ENCODE peak calls at places on chromosomes 3 and 15, in ten cellular contexts. One of them, this sample, is unnamed.

GRCh38 chr15:48001393-48002059 is 119.3 kb upstream of the SLC24A5 start:
- DNase-seq in GM23338: no peak
- DNase-seq in Panc1: no peak
- DNase-seq in endothelial cell of umbilical vein: no peak
- DNase-seq in sigmoid colon: no peak
- DNase-seq in prostate gland: no peak
- DNase-seq in transverse colon: no peak
- DNase-seq in stomach: no peak
- DNase-seq in GM12878: peak
- DNase-seq in spleen: no peak
- DNase-seq in this sample: no peak

GRCh38 chr3:143240921-143241320 is 121.3 kb downstream of the CHST2 start:
- DNase-seq in sigmoid colon: no peak
- DNase-seq in spleen: no peak
- DNase-seq in endothelial cell of umbilical vein: no peak
- DNase-seq in transverse colon: no peak
- DNase-seq in Panc1: no peak
- DNase-seq in stomach: no peak
- DNase-seq in GM23338: no peak
- DNase-seq in GM12878: no peak
- DNase-seq in prostate gland: no peak
- DNase-seq in this sample: no peak

GRCh38 chr3:30464381-30464780 is 142.0 kb upstream of the TGFBR2 start:
- DNase-seq in Panc1: no peak
- DNase-seq in prostate gland: no peak
- DNase-seq in stomach: no peak
- DNase-seq in GM12878: no peak
- DNase-seq in GM23338: no peak
- DNase-seq in spleen: no peak
- DNase-seq in endothelial cell of umbilical vein: no peak
- DNase-seq in transverse colon: no peak
- DNase-seq in sigmoid colon: no peak
- DNase-seq in this sample: no peak

GRCh38 chr3:147420361-147421183 is 11.4 kb downstream of the ZIC1 start:
- DNase-seq in GM12878: no peak
- DNase-seq in endothelial cell of umbilical vein: no peak
- DNase-seq in sigmoid colon: no peak
- DNase-seq in transverse colon: no peak
- DNase-seq in prostate gland: no peak
- DNase-seq in Panc1: no peak
- DNase-seq in GM23338: no peak
- DNase-seq in spleen: no peak
- DNase-seq in stomach: no peak
- DNase-seq in this sample: no peak

GRCh38 chr3:48433472-48434118 is 3.7 kb upstream of the PLXNB1 start:
- DNase-seq in GM12878: no peak
- DNase-seq in GM23338: no peak
- DNase-seq in sigmoid colon: peak
- DNase-seq in Panc1: no peak
- DNase-seq in endothelial cell of umbilical vein: peak
- DNase-seq in spleen: peak
- DNase-seq in transverse colon: peak
- DNase-seq in stomach: peak
- DNase-seq in prostate gland: no peak
- DNase-seq in this sample: no peak

GRCh38 chr15:100141304-100142080 is 200.3 kb downstream of the ADAMTS17 start:
- DNase-seq in GM12878: no peak
- DNase-seq in endothelial cell of umbilical vein: no peak
- DNase-seq in sigmoid colon: no peak
- DNase-seq in prostate gland: no peak
- DNase-seq in stomach: no peak
- DNase-seq in GM23338: no peak
- DNase-seq in Panc1: no peak
- DNase-seq in transverse colon: no peak
- DNase-seq in spleen: no peak
- DNase-seq in this sample: no peak

GRCh38 chr3:113626513-113627371 is 69.7 kb downstream of the USF3 start:
- DNase-seq in GM23338: peak
- DNase-seq in Panc1: peak
- DNase-seq in GM12878: no peak
- DNase-seq in sigmoid colon: peak
- DNase-seq in prostate gland: peak
- DNase-seq in transverse colon: peak
- DNase-seq in stomach: peak
- DNase-seq in endothelial cell of umbilical vein: peak
- DNase-seq in spleen: peak
- DNase-seq in this sample: no peak

GRCh38 chr3:168925568-168925967 is 737.9 kb downstream of the MECOM start:
- DNase-seq in stomach: no peak
- DNase-seq in transverse colon: no peak
- DNase-seq in spleen: no peak
- DNase-seq in sigmoid colon: no peak
- DNase-seq in GM23338: no peak
- DNase-seq in endothelial cell of umbilical vein: no peak
- DNase-seq in prostate gland: no peak
- DNase-seq in GM12878: no peak
- DNase-seq in Panc1: no peak
- DNase-seq in this sample: no peak

GRCh38 chr15:94125698-94126097 is 105.7 kb upstream of the MCTP2 start:
- DNase-seq in GM23338: no peak
- DNase-seq in stomach: no peak
- DNase-seq in endothelial cell of umbilical vein: no peak
- DNase-seq in GM12878: no peak
- DNase-seq in transverse colon: no peak
- DNase-seq in Panc1: no peak
- DNase-seq in prostate gland: no peak
- DNase-seq in sigmoid colon: no peak
- DNase-seq in spleen: no peak
- DNase-seq in this sample: no peak

GRCh38 chr3:4977001-4977888 is 2.0 kb upstream of the BHLHE40 start:
- DNase-seq in stomach: peak
- DNase-seq in transverse colon: peak
- DNase-seq in sigmoid colon: peak
- DNase-seq in GM23338: peak
- DNase-seq in GM12878: peak
- DNase-seq in prostate gland: peak
- DNase-seq in endothelial cell of umbilical vein: peak
- DNase-seq in Panc1: no peak
- DNase-seq in spleen: peak
- DNase-seq in this sample: peak

GRCh38 chr3:99172736-99173657 is 271.5 kb upstream of the DCBLD2 start:
- DNase-seq in Panc1: peak
- DNase-seq in spleen: no peak
- DNase-seq in sigmoid colon: no peak
- DNase-seq in GM12878: peak
- DNase-seq in stomach: peak
- DNase-seq in transverse colon: peak
- DNase-seq in prostate gland: peak
- DNase-seq in endothelial cell of umbilical vein: peak
- DNase-seq in GM23338: peak
- DNase-seq in this sample: no peak

GRCh38 chr15:74387141-74387541 is 19.7 kb upstream of the CYP11A1 start:
- DNase-seq in GM23338: no peak
- DNase-seq in Panc1: no peak
- DNase-seq in transverse colon: no peak
- DNase-seq in endothelial cell of umbilical vein: no peak
- DNase-seq in spleen: peak
- DNase-seq in prostate gland: no peak
- DNase-seq in sigmoid colon: no peak
- DNase-seq in GM12878: no peak
- DNase-seq in stomach: no peak
- DNase-seq in this sample: no peak

GRCh38 chr15:48330045-48330840 is 986 bp upstream of the DUT start:
- DNase-seq in sigmoid colon: no peak
- DNase-seq in Panc1: no peak
- DNase-seq in stomach: no peak
- DNase-seq in prostate gland: no peak
- DNase-seq in GM12878: no peak
- DNase-seq in endothelial cell of umbilical vein: peak
- DNase-seq in spleen: no peak
- DNase-seq in transverse colon: no peak
- DNase-seq in GM23338: peak
- DNase-seq in this sample: no peak

GRCh38 chr15:90845201-90845949 is 23.0 kb upstream of the FURIN start:
- DNase-seq in Panc1: peak
- DNase-seq in spleen: peak
- DNase-seq in GM12878: peak
- DNase-seq in transverse colon: peak
- DNase-seq in GM23338: no peak
- DNase-seq in endothelial cell of umbilical vein: no peak
- DNase-seq in stomach: no peak
- DNase-seq in prostate gland: no peak
- DNase-seq in sigmoid colon: no peak
- DNase-seq in this sample: no peak

GRCh38 chr3:102178817-102179216 is 256.0 kb upstream of the ZPLD1 start:
- DNase-seq in GM12878: no peak
- DNase-seq in stomach: no peak
- DNase-seq in Panc1: no peak
- DNase-seq in prostate gland: no peak
- DNase-seq in spleen: no peak
- DNase-seq in endothelial cell of umbilical vein: peak
- DNase-seq in transverse colon: no peak
- DNase-seq in sigmoid colon: no peak
- DNase-seq in GM23338: no peak
- DNase-seq in this sample: no peak
- H3K27ac ChIP-seq in GM12878: peak
- H3K27ac ChIP-seq in stomach: peak
- H3K27ac ChIP-seq in Panc1: no peak
- H3K27ac ChIP-seq in prostate gland: no peak
- H3K27ac ChIP-seq in spleen: no peak
- H3K27ac ChIP-seq in endothelial cell of umbilical vein: peak
- H3K27ac ChIP-seq in transverse colon: peak
- H3K27ac ChIP-seq in sigmoid colon: peak
- H3K27ac ChIP-seq in GM23338: no peak
- H3K27ac ChIP-seq in this sample: peak

GRCh38 chr3:190855151-190855550 is 7.3 kb downstream of the GMNC start:
- DNase-seq in GM12878: no peak
- DNase-seq in spleen: no peak
- DNase-seq in GM23338: peak
- DNase-seq in stomach: no peak
- DNase-seq in Panc1: no peak
- DNase-seq in sigmoid colon: no peak
- DNase-seq in endothelial cell of umbilical vein: no peak
- DNase-seq in prostate gland: no peak
- DNase-seq in transverse colon: no peak
- DNase-seq in this sample: no peak
- TF ChIP-seq POLR2AphosphoS5 in GM12878: no peak
- TF ChIP-seq POLR2AphosphoS5 in spleen: no peak
- TF ChIP-seq POLR2AphosphoS5 in GM23338: peak
- TF ChIP-seq POLR2AphosphoS5 in stomach: no peak
- TF ChIP-seq POLR2AphosphoS5 in Panc1: no peak
- TF ChIP-seq POLR2AphosphoS5 in sigmoid colon: no peak
- TF ChIP-seq POLR2AphosphoS5 in endothelial cell of umbilical vein: no peak
- TF ChIP-seq POLR2AphosphoS5 in prostate gland: no peak
- TF ChIP-seq POLR2AphosphoS5 in transverse colon: no peak
- TF ChIP-seq POLR2AphosphoS5 in this sample: no peak

DNA sequence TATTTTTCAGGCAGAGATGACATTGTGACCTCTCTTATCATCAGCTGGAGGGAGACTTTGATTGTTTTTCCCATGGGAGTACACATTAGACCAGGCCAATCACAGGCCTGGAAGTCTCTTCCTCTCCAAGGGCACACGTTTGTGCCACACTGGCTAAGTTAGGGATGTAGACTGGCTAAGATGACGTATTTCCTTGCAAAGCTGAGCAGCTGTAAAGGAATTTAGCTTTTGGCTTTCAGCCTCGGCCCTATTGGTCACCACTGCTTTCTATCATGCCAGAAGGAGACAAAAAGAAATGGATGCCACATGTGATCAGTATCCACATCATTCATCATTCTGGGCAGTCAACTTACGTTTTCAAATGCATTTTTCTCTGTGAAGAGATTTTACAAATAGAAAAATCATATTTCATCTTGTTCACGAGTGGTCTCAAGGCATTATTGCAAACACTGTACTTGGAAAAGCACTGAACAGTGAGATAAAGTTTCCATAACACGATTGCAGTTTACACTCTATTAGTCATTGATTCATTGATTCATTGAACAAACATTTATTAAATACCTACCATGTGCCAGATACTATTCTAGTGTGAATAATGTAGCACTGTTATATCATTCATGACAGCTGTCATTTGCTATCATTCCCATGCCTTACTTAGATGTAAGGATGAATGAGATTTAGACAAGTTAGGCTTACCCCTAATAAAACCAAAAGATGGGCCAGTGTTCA is 27.0 kb upstream of the RNF7 start:
- DNase-seq in stomach: no peak
- DNase-seq in GM12878: no peak
- DNase-seq in endothelial cell of umbilical vein: peak
- DNase-seq in sigmoid colon: no peak
- DNase-seq in Panc1: no peak
- DNase-seq in transverse colon: no peak
- DNase-seq in prostate gland: no peak
- DNase-seq in spleen: no peak
- DNase-seq in GM23338: no peak
- DNase-seq in this sample: no peak
- H3K27ac ChIP-seq in stomach: no peak
- H3K27ac ChIP-seq in GM12878: no peak
- H3K27ac ChIP-seq in endothelial cell of umbilical vein: peak
- H3K27ac ChIP-seq in sigmoid colon: no peak
- H3K27ac ChIP-seq in Panc1: no peak
- H3K27ac ChIP-seq in transverse colon: no peak
- H3K27ac ChIP-seq in prostate gland: no peak
- H3K27ac ChIP-seq in spleen: peak
- H3K27ac ChIP-seq in GM23338: no peak
- H3K27ac ChIP-seq in this sample: no peak

DNA sequence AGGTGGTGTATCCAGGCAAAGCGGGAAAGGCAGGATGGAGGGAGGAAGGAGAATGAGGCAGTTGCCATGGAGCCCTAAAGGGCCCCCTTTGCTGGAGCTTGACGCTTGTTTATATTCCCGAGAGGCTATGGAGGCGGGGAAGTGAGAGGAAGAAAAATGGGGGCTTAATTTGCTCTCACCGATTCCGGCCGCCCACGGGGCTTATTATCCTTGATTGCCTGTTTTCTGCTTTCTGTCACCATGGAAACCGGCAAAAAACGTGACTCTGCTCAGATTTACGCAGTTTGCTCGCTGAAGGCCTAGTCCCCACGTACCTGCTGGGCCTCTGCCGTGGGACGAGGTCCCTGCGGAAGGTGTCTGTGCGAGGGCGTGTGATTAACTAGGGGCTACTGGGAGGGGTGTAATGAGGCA is 110.6 kb upstream of the NDN start:
- DNase-seq in GM23338: peak
- DNase-seq in stomach: no peak
- DNase-seq in prostate gland: no peak
- DNase-seq in spleen: no peak
- DNase-seq in endothelial cell of umbilical vein: no peak
- DNase-seq in Panc1: no peak
- DNase-seq in GM12878: no peak
- DNase-seq in transverse colon: no peak
- DNase-seq in sigmoid colon: no peak
- DNase-seq in this sample: no peak
- TF ChIP-seq POLR2AphosphoS5 in GM23338: no peak
- TF ChIP-seq POLR2AphosphoS5 in stomach: no peak
- TF ChIP-seq POLR2AphosphoS5 in prostate gland: no peak
- TF ChIP-seq POLR2AphosphoS5 in spleen: no peak
- TF ChIP-seq POLR2AphosphoS5 in endothelial cell of umbilical vein: no peak
- TF ChIP-seq POLR2AphosphoS5 in Panc1: no peak
- TF ChIP-seq POLR2AphosphoS5 in GM12878: no peak
- TF ChIP-seq POLR2AphosphoS5 in transverse colon: no peak
- TF ChIP-seq POLR2AphosphoS5 in sigmoid colon: no peak
- TF ChIP-seq POLR2AphosphoS5 in this sample: no peak